ENCODE peak calls at places on chromosomes 13 and 19, in six cellular contexts. J, E, L, V, N and W are unnamed samples.

GRCh38 chr13:45325806-45326205 is 15.2 kb downstream of the TPT1 start:
- DNase-seq in J (peak), N (no peak), E (no peak), V (no peak), L (no peak), W (no peak)

GRCh38 chr13:25329706-25330105 is 28.3 kb downstream of the NUP58 start:
- DNase-seq in J (peak), V (no peak), N (no peak), E (no peak), L (no peak), W (no peak)

GRCh38 chr19:27974082-27974513 is 1238.9 kb downstream of the UQCRFS1 start:
- DNase-seq in J (peak), N (no peak), E (no peak), V (peak), L (no peak), W (peak)

GRCh38 chr13:113552786-113553540 is 31.6 kb upstream of the TFDP1 start:
- DNase-seq in J (no peak), L (no peak), V (no peak), E (no peak), N (no peak), W (no peak)

GRCh38 chr13:32403108-32403507 is 24.8 kb downstream of the N4BP2L1 start:
- DNase-seq in E (no peak), N (no peak), V (no peak), J (no peak), L (no peak), W (no peak)

GRCh38 chr19:56071151-56071550 is 49.9 kb downstream of the ZNF787 start:
- DNase-seq in E (no peak), N (no peak), L (no peak), V (peak), J (peak), W (no peak)

GRCh38 chr19:48556163-48556562 is 4.2 kb downstream of the SULT2B1 start:
- DNase-seq in N (no peak), L (no peak), E (no peak), V (peak), J (peak), W (no peak)

GRCh38 chr13:30654430-30654829 is 36.7 kb downstream of the USPL1 start:
- DNase-seq in V (no peak), J (no peak), E (no peak), N (no peak), L (no peak), W (no peak)

GRCh38 chr13:90696656-90697055 is 650.8 kb upstream of the MIR17HG start:
- DNase-seq in L (no peak), N (no peak), V (no peak), J (peak), E (no peak), W (no peak)

GRCh38 chr13:30148171-30148754 is 159.1 kb downstream of the KATNAL1 start:
- DNase-seq in L (no peak), E (no peak), N (no peak), V (no peak), J (no peak), W (no peak)

GRCh38 chr19:56252699-56253422 is 19.7 kb upstream of the EDDM13 start:
- DNase-seq in N (no peak), V (peak), L (peak), E (peak), J (peak), W (peak)

GRCh38 chr19:39563408-39563807 is 23.4 kb upstream of the EID2 start:
- DNase-seq in L (no peak), E (no peak), V (peak), J (peak), N (no peak), W (no peak)

GRCh38 chr19:14434157-14434501 is 1.0 kb downstream of the PKN1 start:
- DNase-seq in N (no peak), V (peak), J (peak), L (no peak), E (no peak), W (no peak)

GRCh38 chr19:30344446-30345425 is 27.4 kb upstream of the ZNF536 start:
- DNase-seq in N (no peak), J (peak), E (no peak), L (no peak), V (no peak), W (no peak)

GRCh38 chr13:28792992-28793391 is 27.1 kb upstream of the MTUS2 start:
- DNase-seq in E (no peak), J (no peak), V (no peak), N (peak), L (no peak), W (no peak)

GRCh38 chr19:33304760-33305647 is 2.7 kb upstream of the CEBPA start:
- DNase-seq in N (no peak), J (no peak), L (peak), E (no peak), V (no peak), W (no peak)

GRCh38 chr13:80945328-80945727 is 604.4 kb upstream of the SPRY2 start:
- DNase-seq in J (no peak), E (no peak), L (no peak), N (no peak), V (peak), W (no peak)

GRCh38 chr19:16449330-16449961 is 22.3 kb downstream of the EPS15L1 start:
- DNase-seq in N (no peak), L (peak), J (peak), E (no peak), V (no peak), W (no peak)

GRCh38 chr13:23570099-23570926 is at the start of gene TNFRSF19:
- DNase-seq in V (no peak), E (no peak), N (peak), J (peak), L (no peak), W (peak)

GRCh38 chr13:111281751-111282311 is 38.6 kb upstream of the TEX29 start:
- DNase-seq in V (no peak), L (no peak), E (no peak), N (peak), J (no peak), W (no peak)

GRCh38 chr13:21069561-21070004 is 8.2 kb upstream of the LATS2 start:
- DNase-seq in E (no peak), V (no peak), N (peak), J (peak), L (no peak), W (no peak)

GRCh38 chr13:107977175-107977574 is 238.2 kb downstream of the LIG4 start:
- DNase-seq in E (no peak), N (no peak), J (no peak), L (no peak), V (no peak), W (no peak)

GRCh38 chr13:112057736-112058518 is 9.0 kb upstream of the SOX1 start:
- DNase-seq in J (no peak), E (no peak), L (peak), N (no peak), V (no peak), W (no peak)

GRCh38 chr19:47719047-47719885 is 6.0 kb downstream of the EHD2 start:
- DNase-seq in N (peak), V (no peak), L (peak), J (no peak), E (no peak), W (peak)

GRCh38 chr19:48123907-48124675 is 13.5 kb upstream of the PLA2G4C start:
- DNase-seq in L (peak), E (no peak), V (peak), N (no peak), J (peak), W (no peak)

GRCh38 chr19:43639507-43640423 is at the start of gene CADM4:
- DNase-seq in E (no peak), V (peak), J (no peak), N (no peak), L (peak), W (no peak)

GRCh38 chr13:111566567-111566966 is 246.1 kb downstream of the TEX29 start:
- DNase-seq in E (no peak), N (no peak), L (no peak), J (no peak), V (no peak), W (no peak)

GRCh38 chr13:28744091-28744536 is 25.3 kb upstream of the SLC46A3 start:
- DNase-seq in E (no peak), L (no peak), V (no peak), N (no peak), J (peak), W (no peak)

GRCh38 chr13:87999141-87999765 is 328.1 kb downstream of the SLITRK5 start:
- DNase-seq in N (no peak), L (no peak), J (peak), E (no peak), V (no peak), W (no peak)

GRCh38 chr19:47310819-47311218 is 1.2 kb downstream of the C5AR1 start:
- DNase-seq in V (no peak), N (no peak), J (peak), E (no peak), L (no peak), W (peak)

GRCh38 chr13:108618233-108618632 is 11.2 kb upstream of the MYO16 start:
- DNase-seq in E (no peak), L (no peak), N (no peak), J (no peak), V (no peak), W (no peak)

GRCh38 chr19:57664269-57665127 is 4.2 kb upstream of the ZSCAN4 start:
- DNase-seq in L (peak), E (no peak), V (peak), J (peak), N (no peak), W (peak)

GRCh38 chr19:46134527-46134926 is 10.0 kb upstream of the IGFL3 start:
- DNase-seq in E (no peak), V (no peak), J (no peak), N (no peak), L (no peak), W (no peak)

GRCh38 chr19:6263306-6264076 is 16.3 kb downstream of the MLLT1 start:
- DNase-seq in V (no peak), E (no peak), N (no peak), L (no peak), J (no peak), W (no peak)

GRCh38 chr19:34244611-34245299 is 9.6 kb upstream of the GARRE1 start:
- DNase-seq in V (no peak), N (no peak), L (no peak), J (no peak), E (no peak), W (no peak)

GRCh38 chr13:52011690-52012511 is at the start of gene ALG11:
- DNase-seq in J (peak), V (peak), N (peak), L (peak), E (peak), W (peak)

GRCh38 chr13:111187879-111188643 is 73.0 kb downstream of the ARHGEF7 start:
- DNase-seq in N (no peak), J (peak), L (no peak), V (peak), E (no peak), W (no peak)

GRCh38 chr19:1647664-1648155 is 4.7 kb downstream of the TCF3 start:
- DNase-seq in V (no peak), N (no peak), J (no peak), E (no peak), L (no peak), W (no peak)

GRCh38 chr19:1650627-1651009 is 1.8 kb downstream of the TCF3 start:
- DNase-seq in V (no peak), N (no peak), E (no peak), J (no peak), L (no peak), W (no peak)

GRCh38 chr19:1648156-1648925 is 4.1 kb downstream of the TCF3 start:
- DNase-seq in N (no peak), E (no peak), V (no peak), J (no peak), L (peak), W (no peak)

GRCh38 chr19:1649706-1650626 is 2.4 kb downstream of the TCF3 start:
- DNase-seq in N (no peak), V (no peak), J (no peak), E (no peak), L (no peak), W (no peak)

GRCh38 chr19:1648926-1649541 is 3.4 kb downstream of the TCF3 start:
- DNase-seq in J (no peak), V (no peak), L (peak), E (no peak), N (no peak), W (no peak)
- TF ChIP-seq CTCF in J (no peak), V (no peak), L (peak), E (no peak), N (no peak), W (no peak)

DNA sequence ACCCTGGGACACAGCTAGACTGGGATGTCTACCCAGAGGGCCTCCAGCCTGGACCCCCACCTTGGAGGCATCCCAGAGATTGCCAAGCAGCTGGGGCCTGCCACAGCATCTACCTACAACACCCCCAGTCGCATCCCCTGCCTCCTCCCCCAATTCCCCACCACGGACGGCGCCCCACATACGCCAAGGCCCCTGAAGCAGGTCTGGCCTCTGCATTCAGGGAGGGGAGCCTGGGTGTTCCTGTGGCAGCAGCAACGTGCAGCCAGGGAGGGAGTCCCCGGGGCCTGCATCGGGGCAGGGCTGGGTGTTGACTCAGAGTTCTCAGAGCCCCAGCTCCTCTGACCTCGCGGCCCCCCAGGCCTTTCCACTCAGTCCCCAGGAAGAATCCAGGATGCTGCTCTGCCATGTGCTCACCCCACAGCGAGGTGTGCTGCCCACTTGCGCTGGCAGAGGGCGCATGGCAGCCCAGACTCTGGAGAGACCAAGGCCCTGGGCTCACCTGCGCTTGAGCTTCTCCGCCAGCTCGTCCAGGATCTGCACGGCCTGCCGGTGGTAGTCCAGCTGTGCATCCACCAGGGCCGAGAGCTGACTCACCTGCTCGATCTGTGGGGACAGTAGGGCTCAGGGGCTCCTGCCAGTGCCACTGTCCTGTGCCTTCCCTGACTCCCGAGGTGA is 19.6 kb downstream of the MPND start:
- DNase-seq in L (no peak), J (peak), V (peak), N (no peak), E (no peak), W (no peak)
- TF ChIP-seq CTCF in L (no peak), J (peak), V (peak), N (peak), E (no peak), W (no peak)

DNA sequence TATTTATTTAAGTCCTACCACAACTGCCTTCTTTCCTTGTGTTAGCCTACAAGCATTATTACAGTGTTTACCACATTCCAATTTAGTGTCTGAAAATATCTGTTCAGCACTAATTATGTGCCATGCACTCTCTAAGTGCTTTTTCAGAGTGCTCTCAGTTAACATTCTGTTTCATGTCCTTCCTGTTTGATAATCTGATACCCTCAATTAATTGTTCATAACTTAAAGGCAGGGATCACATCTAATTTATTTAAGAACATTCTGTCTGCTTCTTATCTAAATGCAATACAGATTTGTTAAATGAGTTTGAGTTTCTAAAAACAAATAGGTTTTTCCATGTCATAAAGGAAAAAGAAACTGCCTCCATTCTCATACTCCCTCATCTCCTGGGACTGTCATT is 649.6 kb upstream of the ATXN8OS start:
- DNase-seq in E (no peak), V (no peak), J (no peak), N (no peak), L (no peak), W (no peak)
- TF ChIP-seq CTCF in E (no peak), V (no peak), J (no peak), N (no peak), L (no peak), W (no peak)

GRCh38 chr19:20558571-20558970 is 7.0 kb downstream of the ZNF737 start:
- DNase-seq in L (no peak), E (no peak), N (no peak), J (no peak), V (no peak), W (no peak)

DNA sequence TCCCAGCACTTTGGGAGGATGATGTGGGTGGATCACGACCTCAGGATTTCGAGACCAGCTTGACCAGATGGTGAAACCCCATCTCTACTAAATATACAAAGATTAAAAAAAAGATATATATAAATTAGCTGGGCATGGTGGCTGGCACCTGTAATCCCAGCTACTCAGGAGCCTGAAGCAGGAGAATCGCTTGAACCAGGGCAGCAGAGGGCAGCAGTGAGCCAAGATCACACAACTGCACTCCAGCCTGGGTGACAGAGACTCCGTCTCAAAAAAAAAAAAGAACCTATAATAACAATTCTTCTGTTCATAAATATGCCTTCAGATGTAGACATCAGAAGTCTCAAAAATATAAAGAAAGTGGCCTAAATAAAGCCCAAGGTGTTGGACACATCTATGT is 7.6 kb downstream of the ZNF737 start:
- DNase-seq in N (no peak), V (no peak), E (no peak), L (no peak), J (no peak), W (no peak)
- TF ChIP-seq CTCF in N (no peak), V (no peak), E (no peak), L (peak), J (no peak), W (no peak)

DNA sequence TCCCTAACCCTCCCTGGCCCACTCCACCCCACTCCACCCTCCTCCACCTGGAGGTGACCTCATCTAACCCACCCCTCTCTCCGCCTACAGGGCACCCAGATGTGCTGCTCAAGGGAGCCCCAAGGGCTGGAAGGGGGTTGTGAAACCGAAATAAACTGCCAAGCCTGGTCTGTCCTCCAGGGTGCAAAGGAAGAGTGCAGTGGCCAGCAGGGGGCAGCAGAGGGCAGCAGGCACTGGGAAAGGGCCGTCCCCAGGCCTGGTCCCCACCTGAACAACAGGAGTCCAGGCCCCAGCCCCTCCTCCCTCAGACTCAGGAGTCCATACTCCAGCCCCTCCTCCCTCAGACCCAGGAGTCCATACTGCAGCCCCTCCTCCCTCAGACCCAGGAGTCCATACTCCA is 8.4 kb upstream of the BCAM start:
- DNase-seq in V (peak), E (no peak), N (no peak), J (peak), L (peak), W (peak)
- TF ChIP-seq CTCF in V (peak), E (peak), N (peak), J (peak), L (peak), W (peak)

GRCh38 chr13:97330448-97330847 is 103.5 kb upstream of the RAP2A start:
- DNase-seq in J (no peak), V (no peak), L (no peak), N (no peak), E (no peak), W (no peak)

GRCh38 chr13:97334690-97335089 is 99.3 kb upstream of the RAP2A start:
- DNase-seq in N (no peak), E (no peak), J (no peak), V (no peak), L (no peak), W (no peak)

GRCh38 chr13:97335488-97336134 is 98.4 kb upstream of the RAP2A start:
- DNase-seq in E (no peak), J (no peak), V (no peak), L (no peak), N (no peak), W (no peak)

GRCh38 chr13:97332725-97333124 is 101.2 kb upstream of the RAP2A start:
- DNase-seq in V (no peak), E (no peak), L (no peak), N (no peak), J (no peak), W (no peak)

GRCh38 chr13:97333983-97334382 is 100.0 kb upstream of the RAP2A start:
- DNase-seq in L (no peak), J (no peak), V (no peak), E (no peak), N (no peak), W (no peak)
- TF ChIP-seq CTCF in L (no peak), J (no peak), V (no peak), E (no peak), N (no peak), W (no peak)

GRCh38 chr13:106033634-106034033 is 501.8 kb downstream of the EFNB2 start:
- DNase-seq in J (peak), V (no peak), N (peak), E (no peak), L (no peak), W (no peak)
- TF ChIP-seq CTCF in J (peak), V (no peak), N (peak), E (no peak), L (no peak), W (peak)

GRCh38 chr13:66546534-66547379 is 683.4 kb downstream of the PCDH9 start:
- DNase-seq in N (peak), E (no peak), V (no peak), L (no peak), J (peak), W (no peak)

GRCh38 chr13:66553391-66553790 is 676.7 kb downstream of the PCDH9 start:
- DNase-seq in E (no peak), L (no peak), N (no peak), V (no peak), J (no peak), W (no peak)

GRCh38 chr13:66543780-66544179 is 686.4 kb downstream of the PCDH9 start:
- DNase-seq in E (no peak), N (no peak), L (no peak), J (no peak), V (no peak), W (no peak)

GRCh38 chr13:66547685-66548084 is 682.5 kb downstream of the PCDH9 start:
- DNase-seq in V (no peak), L (no peak), N (no peak), E (no peak), J (no peak), W (no peak)
- TF ChIP-seq CTCF in V (no peak), L (no peak), N (no peak), E (no peak), J (no peak), W (no peak)